ENCODE peak calls at places on chromosomes 2 and 18, in five cellular contexts. One of them, this sample, is unnamed.

GRCh38 chr2:207206001-207206400 is 40.3 kb upstream of the KLF7 start:
- DNase-seq in right lobe of liver: no peak
- DNase-seq in AG04450: no peak
- DNase-seq in tibial artery: no peak
- DNase-seq in mammary epithelial cell: no peak
- DNase-seq in this sample: no peak

GRCh38 chr2:85536479-85536878 is 2.5 kb upstream of the MAT2A start:
- DNase-seq in right lobe of liver: no peak
- DNase-seq in AG04450: no peak
- DNase-seq in tibial artery: no peak
- DNase-seq in mammary epithelial cell: peak
- DNase-seq in this sample: no peak

GRCh38 chr2:66490588-66491001 is 55.7 kb downstream of the MEIS1 start:
- DNase-seq in right lobe of liver: no peak
- DNase-seq in AG04450: no peak
- DNase-seq in tibial artery: no peak
- DNase-seq in mammary epithelial cell: peak
- DNase-seq in this sample: no peak

GRCh38 chr18:12598181-12598921 is 59.6 kb downstream of the SPIRE1 start:
- DNase-seq in right lobe of liver: no peak
- DNase-seq in AG04450: no peak
- DNase-seq in tibial artery: no peak
- DNase-seq in mammary epithelial cell: no peak
- DNase-seq in this sample: no peak

GRCh38 chr2:120735750-120736170 is at the start of gene GLI2:
- DNase-seq in right lobe of liver: no peak
- DNase-seq in AG04450: peak
- DNase-seq in tibial artery: peak
- DNase-seq in mammary epithelial cell: peak
- DNase-seq in this sample: peak

GRCh38 chr2:132412021-132412420 is 4.6 kb upstream of the GPR39 start:
- DNase-seq in right lobe of liver: no peak
- DNase-seq in AG04450: no peak
- DNase-seq in tibial artery: no peak
- DNase-seq in mammary epithelial cell: no peak
- DNase-seq in this sample: no peak

GRCh38 chr18:398866-399637 is 101.4 kb downstream of the COLEC12 start:
- DNase-seq in right lobe of liver: no peak
- DNase-seq in AG04450: no peak
- DNase-seq in tibial artery: no peak
- DNase-seq in mammary epithelial cell: no peak
- DNase-seq in this sample: no peak

GRCh38 chr2:232955856-232956255 is 57.2 kb downstream of the NGEF start:
- DNase-seq in right lobe of liver: no peak
- DNase-seq in AG04450: no peak
- DNase-seq in tibial artery: no peak
- DNase-seq in mammary epithelial cell: no peak
- DNase-seq in this sample: no peak

GRCh38 chr18:13400636-13401315 is 182.2 kb downstream of the LDLRAD4 start:
- DNase-seq in right lobe of liver: no peak
- DNase-seq in AG04450: no peak
- DNase-seq in tibial artery: no peak
- DNase-seq in mammary epithelial cell: no peak
- DNase-seq in this sample: no peak

GRCh38 chr2:160293401-160293911 is 93.4 kb upstream of the ITGB6 start:
- DNase-seq in right lobe of liver: no peak
- DNase-seq in AG04450: peak
- DNase-seq in tibial artery: no peak
- DNase-seq in mammary epithelial cell: peak
- DNase-seq in this sample: peak

GRCh38 chr2:188450740-188451480 is 159.2 kb downstream of the GULP1 start:
- DNase-seq in right lobe of liver: no peak
- DNase-seq in AG04450: no peak
- DNase-seq in tibial artery: no peak
- DNase-seq in mammary epithelial cell: no peak
- DNase-seq in this sample: no peak

GRCh38 chr2:134181219-134181618 is 72.7 kb upstream of the MGAT5 start:
- DNase-seq in right lobe of liver: no peak
- DNase-seq in AG04450: no peak
- DNase-seq in tibial artery: no peak
- DNase-seq in mammary epithelial cell: peak
- DNase-seq in this sample: no peak

GRCh38 chr2:227545990-227546389 is 52.7 kb upstream of the SCYGR2 start:
- DNase-seq in right lobe of liver: no peak
- DNase-seq in AG04450: no peak
- DNase-seq in tibial artery: no peak
- DNase-seq in mammary epithelial cell: no peak
- DNase-seq in this sample: no peak

GRCh38 chr2:179580378-179581146 is 280.9 kb downstream of the ZNF385B start:
- DNase-seq in right lobe of liver: peak
- DNase-seq in AG04450: no peak
- DNase-seq in tibial artery: no peak
- DNase-seq in mammary epithelial cell: no peak
- DNase-seq in this sample: no peak

GRCh38 chr2:8431446-8432125 is 250.3 kb upstream of the ID2 start:
- DNase-seq in right lobe of liver: no peak
- DNase-seq in AG04450: no peak
- DNase-seq in tibial artery: no peak
- DNase-seq in mammary epithelial cell: no peak
- DNase-seq in this sample: peak

GRCh38 chr18:61398961-61399632 is 65.9 kb downstream of the CDH20 start:
- DNase-seq in right lobe of liver: no peak
- DNase-seq in AG04450: peak
- DNase-seq in tibial artery: no peak
- DNase-seq in mammary epithelial cell: no peak
- DNase-seq in this sample: no peak

GRCh38 chr2:9826208-9826607 is 17.1 kb upstream of the TAF1B start:
- DNase-seq in right lobe of liver: no peak
- DNase-seq in AG04450: no peak
- DNase-seq in tibial artery: no peak
- DNase-seq in mammary epithelial cell: no peak
- DNase-seq in this sample: no peak

GRCh38 chr2:12870692-12871091 is 154.0 kb downstream of the TRIB2 start:
- DNase-seq in right lobe of liver: no peak
- DNase-seq in AG04450: no peak
- DNase-seq in tibial artery: no peak
- DNase-seq in mammary epithelial cell: peak
- DNase-seq in this sample: no peak

GRCh38 chr2:121436918-121437317 is 93.8 kb upstream of the RNU4ATAC start:
- DNase-seq in right lobe of liver: no peak
- DNase-seq in AG04450: no peak
- DNase-seq in tibial artery: no peak
- DNase-seq in mammary epithelial cell: no peak
- DNase-seq in this sample: no peak

GRCh38 chr2:8358179-8358578 is 323.7 kb upstream of the ID2 start:
- DNase-seq in right lobe of liver: no peak
- DNase-seq in AG04450: no peak
- DNase-seq in tibial artery: no peak
- DNase-seq in mammary epithelial cell: no peak
- DNase-seq in this sample: no peak

GRCh38 chr18:25464211-25464610 is 112.2 kb upstream of the ZNF521 start:
- DNase-seq in right lobe of liver: no peak
- DNase-seq in AG04450: peak
- DNase-seq in tibial artery: no peak
- DNase-seq in mammary epithelial cell: no peak
- DNase-seq in this sample: no peak

GRCh38 chr2:117856415-117857210 is 42.1 kb downstream of the DDX18 start:
- DNase-seq in right lobe of liver: no peak
- DNase-seq in AG04450: peak
- DNase-seq in tibial artery: no peak
- DNase-seq in mammary epithelial cell: peak
- DNase-seq in this sample: no peak

GRCh38 chr2:64639691-64640090 is 14.0 kb downstream of the SERTAD2 start:
- DNase-seq in right lobe of liver: no peak
- DNase-seq in AG04450: no peak
- DNase-seq in tibial artery: no peak
- DNase-seq in mammary epithelial cell: no peak
- DNase-seq in this sample: no peak
- H3K27ac ChIP-seq in right lobe of liver: no peak
- H3K27ac ChIP-seq in AG04450: no peak
- H3K27ac ChIP-seq in tibial artery: no peak
- H3K27ac ChIP-seq in mammary epithelial cell: peak
- H3K27ac ChIP-seq in this sample: peak

GRCh38 chr2:241038374-241039180 is 40.2 kb downstream of the SNED1 start:
- DNase-seq in right lobe of liver: no peak
- DNase-seq in AG04450: no peak
- DNase-seq in tibial artery: no peak
- DNase-seq in mammary epithelial cell: no peak
- DNase-seq in this sample: peak

GRCh38 chr2:241040811-241041334 is 42.5 kb downstream of the SNED1 start:
- DNase-seq in right lobe of liver: no peak
- DNase-seq in AG04450: no peak
- DNase-seq in tibial artery: no peak
- DNase-seq in mammary epithelial cell: no peak
- DNase-seq in this sample: no peak

GRCh38 chr2:241039416-241039815 is 41.0 kb downstream of the SNED1 start:
- DNase-seq in right lobe of liver: no peak
- DNase-seq in AG04450: no peak
- DNase-seq in tibial artery: no peak
- DNase-seq in mammary epithelial cell: no peak
- DNase-seq in this sample: peak

GRCh38 chr2:241040081-241040803 is 41.8 kb downstream of the SNED1 start:
- DNase-seq in right lobe of liver: no peak
- DNase-seq in AG04450: no peak
- DNase-seq in tibial artery: no peak
- DNase-seq in mammary epithelial cell: no peak
- DNase-seq in this sample: peak

DNA sequence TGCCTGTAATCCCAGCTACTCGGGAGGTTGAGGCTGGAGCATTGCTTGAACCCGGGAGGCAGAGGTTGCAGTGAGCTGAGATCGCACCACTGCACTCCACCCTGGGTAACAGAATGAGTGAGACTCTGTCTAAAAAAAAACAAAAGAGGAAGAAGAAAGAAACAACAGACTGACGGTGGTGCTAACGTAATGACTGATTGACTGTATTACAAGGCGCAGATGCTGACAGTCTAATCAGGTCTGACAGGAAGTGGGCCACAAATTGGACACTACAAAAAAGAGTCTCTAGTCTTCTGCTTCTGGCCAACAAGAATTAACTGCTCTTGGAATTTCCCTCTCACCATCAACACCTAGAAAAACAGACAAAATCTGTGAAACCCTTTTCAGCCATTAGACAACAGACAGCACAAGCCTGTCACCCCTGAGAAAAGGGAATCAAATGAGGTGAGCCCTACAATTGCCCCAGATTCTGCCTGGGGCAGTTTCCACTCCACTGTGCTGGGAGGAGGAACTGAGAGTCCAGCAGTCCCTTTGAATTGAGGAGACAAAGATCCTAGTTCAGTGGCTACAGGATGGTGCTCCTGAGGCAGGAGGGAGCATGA is 43.2 kb downstream of the SNED1 start:
- DNase-seq in right lobe of liver: no peak
- DNase-seq in AG04450: no peak
- DNase-seq in tibial artery: no peak
- DNase-seq in mammary epithelial cell: no peak
- DNase-seq in this sample: no peak
- H3K27ac ChIP-seq in right lobe of liver: no peak
- H3K27ac ChIP-seq in AG04450: no peak
- H3K27ac ChIP-seq in tibial artery: no peak
- H3K27ac ChIP-seq in mammary epithelial cell: no peak
- H3K27ac ChIP-seq in this sample: no peak

GRCh38 chr2:38353402-38353801 is 23.7 kb downstream of the ATL2 start:
- DNase-seq in right lobe of liver: no peak
- DNase-seq in AG04450: no peak
- DNase-seq in tibial artery: no peak
- DNase-seq in mammary epithelial cell: no peak
- DNase-seq in this sample: no peak

GRCh38 chr2:38352336-38352735 is 24.7 kb downstream of the ATL2 start:
- DNase-seq in right lobe of liver: no peak
- DNase-seq in AG04450: no peak
- DNase-seq in tibial artery: no peak
- DNase-seq in mammary epithelial cell: no peak
- DNase-seq in this sample: no peak
- H3K27ac ChIP-seq in right lobe of liver: no peak
- H3K27ac ChIP-seq in AG04450: no peak
- H3K27ac ChIP-seq in tibial artery: no peak
- H3K27ac ChIP-seq in mammary epithelial cell: no peak
- H3K27ac ChIP-seq in this sample: peak

DNA sequence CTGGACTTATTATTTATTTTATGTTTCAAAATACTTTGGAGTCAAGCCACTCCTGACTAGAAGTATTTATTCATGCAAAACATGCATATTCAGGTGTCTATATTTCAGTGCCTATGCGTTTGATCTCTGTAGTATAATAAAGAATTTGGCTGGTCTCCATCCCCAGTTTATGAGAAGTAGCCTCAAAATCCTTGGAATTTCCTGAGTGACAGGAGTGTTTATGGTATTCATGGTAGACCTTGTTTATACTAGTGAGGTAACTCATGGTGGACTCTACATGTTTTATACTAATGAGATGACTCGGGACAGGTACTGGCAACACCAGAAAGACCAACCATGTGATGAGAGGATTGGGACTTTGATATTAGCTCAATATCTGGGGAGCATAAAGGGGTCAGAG is 43.9 kb upstream of the CSRNP3 start:
- DNase-seq in right lobe of liver: no peak
- DNase-seq in AG04450: no peak
- DNase-seq in tibial artery: no peak
- DNase-seq in mammary epithelial cell: peak
- DNase-seq in this sample: no peak
- H3K27ac ChIP-seq in right lobe of liver: no peak
- H3K27ac ChIP-seq in AG04450: no peak
- H3K27ac ChIP-seq in tibial artery: no peak
- H3K27ac ChIP-seq in mammary epithelial cell: no peak
- H3K27ac ChIP-seq in this sample: no peak

DNA sequence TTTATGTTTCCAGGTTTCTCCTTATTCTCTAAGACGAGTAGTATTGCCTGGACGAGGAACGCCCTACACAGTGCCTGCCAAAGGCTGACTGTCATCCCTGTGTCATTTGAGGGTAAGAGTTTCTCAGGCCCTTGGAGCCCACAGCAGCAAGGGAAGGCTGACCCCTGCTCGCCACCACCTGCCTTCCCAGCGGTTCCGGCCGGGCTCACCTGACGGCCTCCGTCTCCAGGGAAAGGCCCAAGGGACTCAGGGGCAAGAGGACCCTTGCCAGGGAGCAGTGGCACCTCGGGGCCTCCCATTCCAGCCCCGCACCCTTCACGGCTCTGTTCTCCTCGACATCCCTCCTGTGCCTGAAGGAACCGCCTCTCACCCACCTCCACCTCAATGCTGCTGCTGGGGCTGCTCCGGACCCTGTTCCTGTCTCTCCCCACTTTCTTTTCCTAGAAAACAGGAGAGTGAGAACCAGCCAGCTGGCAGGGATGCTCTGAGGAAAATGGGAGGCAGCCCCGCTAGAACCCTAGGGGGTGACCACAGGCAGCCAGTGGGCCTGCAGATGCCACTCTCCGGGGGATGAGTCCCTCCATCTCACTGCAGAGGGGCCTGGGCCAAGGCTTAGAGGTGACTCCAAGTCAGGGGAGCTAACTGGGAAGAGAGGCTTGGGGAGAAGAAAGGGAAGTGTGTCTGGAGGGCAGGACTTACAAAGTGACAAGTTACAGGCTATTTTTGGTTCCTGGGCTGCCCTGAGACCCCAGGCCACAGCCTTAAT is 1.8 kb downstream of the LIMS2 start:
- DNase-seq in right lobe of liver: no peak
- DNase-seq in AG04450: no peak
- DNase-seq in tibial artery: no peak
- DNase-seq in mammary epithelial cell: no peak
- DNase-seq in this sample: peak
- H3K27ac ChIP-seq in right lobe of liver: peak
- H3K27ac ChIP-seq in AG04450: no peak
- H3K27ac ChIP-seq in tibial artery: peak
- H3K27ac ChIP-seq in mammary epithelial cell: no peak
- H3K27ac ChIP-seq in this sample: peak

This sample was measured in sigmoid colon.